ENCODE peak calls at places on chromosomes 13 and 19, in four cellular contexts. Q, Y, B and C are unnamed samples.

GRCh38 chr13:26051231-26052135 is at the start of gene SHISA2:
- DNase-seq in Q (no peak), Y (no peak), B (no peak), C (no peak)

GRCh38 chr19:9839415-9839814 is 4.3 kb downstream of the PIN1 start:
- DNase-seq in Q (no peak), Y (no peak), B (no peak), C (no peak)

GRCh38 chr13:111051041-111051440 is 64.1 kb upstream of the ARHGEF7 start:
- DNase-seq in Q (no peak), Y (no peak), B (no peak), C (no peak)

GRCh38 chr13:93621966-93622365 is 395.4 kb downstream of the GPC6 start:
- DNase-seq in Q (no peak), Y (no peak), B (no peak), C (no peak)

GRCh38 chr13:95341441-95341840 is 40.2 kb upstream of the ABCC4 start:
- DNase-seq in Q (no peak), Y (no peak), B (no peak), C (no peak)

GRCh38 chr19:55472463-55472862 is 4.0 kb upstream of the ZNF628 start:
- DNase-seq in Q (no peak), Y (no peak), B (no peak), C (no peak)

GRCh38 chr19:40274585-40275544 is 10.3 kb downstream of the AKT2 start:
- DNase-seq in Q (no peak), Y (no peak), B (no peak), C (peak; percentile 19)

GRCh38 chr13:46647514-46648065 is 94.6 kb downstream of the LRCH1 start:
- DNase-seq in Q (no peak), Y (no peak), B (no peak), C (no peak)

GRCh38 chr19:3450796-3451411 is 29.4 kb downstream of the SMIM24 start:
- DNase-seq in Q (no peak), Y (no peak), B (no peak), C (peak; percentile 54)

GRCh38 chr13:105957769-105958438 is 577.6 kb downstream of the EFNB2 start:
- DNase-seq in Q (no peak), Y (no peak), B (no peak), C (no peak)

GRCh38 chr13:78317030-78317429 is 286.3 kb downstream of the POU4F1 start:
- DNase-seq in Q (no peak), Y (no peak), B (no peak), C (peak; percentile 12)

GRCh38 chr13:45885194-45885593 is 33.6 kb upstream of the SIAH3 start:
- DNase-seq in Q (no peak), Y (no peak), B (no peak), C (no peak)

GRCh38 chr13:77893066-77893465 is 25.6 kb downstream of the EDNRB start:
- DNase-seq in Q (no peak), Y (no peak), B (no peak), C (no peak)

GRCh38 chr13:39527961-39528720 is 74.9 kb downstream of the LHFPL6 start:
- DNase-seq in Q (no peak), Y (peak; percentile 33), B (no peak), C (no peak)

GRCh38 chr13:34748078-34748477 is 194.0 kb upstream of the NBEA start:
- DNase-seq in Q (no peak), Y (no peak), B (no peak), C (no peak)

GRCh38 chr13:95957331-95957730 is 95.9 kb downstream of the UGGT2 start:
- DNase-seq in Q (no peak), Y (no peak), B (no peak), C (no peak)

GRCh38 chr13:30033681-30034447 is 183.4 kb upstream of the UBL3 start:
- DNase-seq in Q (no peak), Y (no peak), B (no peak), C (no peak)

GRCh38 chr19:44525721-44526430 is 3.6 kb downstream of the CEACAM20 start:
- DNase-seq in Q (no peak), Y (no peak), B (no peak), C (peak; percentile 13)

GRCh38 chr13:42753697-42754096 is 27.7 kb upstream of the FAM216B start:
- DNase-seq in Q (no peak), Y (no peak), B (no peak), C (no peak)

GRCh38 chr19:23318143-23318542 is 67.9 kb upstream of the ZNF724 start:
- DNase-seq in Q (no peak), Y (no peak), B (no peak), C (no peak)

GRCh38 chr19:57078802-57079201 is 41.0 kb upstream of the USP29 start:
- DNase-seq in Q (no peak), Y (peak; percentile 19), B (no peak), C (no peak)

GRCh38 chr19:33821871-33822270 is 25.2 kb downstream of the KCTD15 start:
- DNase-seq in Q (no peak), Y (no peak), B (no peak), C (no peak)

GRCh38 chr13:110634558-110634957 is 19.2 kb downstream of the NAXD start:
- DNase-seq in Q (no peak), Y (no peak), B (no peak), C (no peak)

GRCh38 chr13:104389722-104390121 is 1323.5 kb upstream of the SLC10A2 start:
- DNase-seq in Q (no peak), Y (no peak), B (no peak), C (no peak)

GRCh38 chr19:10998045-10998533 is 37.3 kb downstream of the SMARCA4 start:
- DNase-seq in Q (no peak), Y (no peak), B (no peak), C (no peak)

GRCh38 chr13:66888698-66889097 is 341.4 kb downstream of the PCDH9 start:
- DNase-seq in Q (no peak), Y (no peak), B (no peak), C (no peak)

GRCh38 chr13:40993987-40994386 is 25.1 kb downstream of the ELF1 start:
- DNase-seq in Q (no peak), Y (no peak), B (no peak), C (peak; percentile 49)

GRCh38 chr13:43269037-43269476 is 245.7 kb downstream of the DNAJC15 start:
- DNase-seq in Q (no peak), Y (no peak), B (no peak), C (no peak)

GRCh38 chr13:64912141-64912540 is 2318.0 kb downstream of the PCDH9 start:
- DNase-seq in Q (no peak), Y (no peak), B (no peak), C (no peak)

GRCh38 chr19:16654151-16654550 is 5.8 kb downstream of the SMIM7 start:
- DNase-seq in Q (no peak), Y (no peak), B (no peak), C (peak; percentile 36)

GRCh38 chr13:69579351-69579750 is 528.3 kb upstream of the ATXN8OS start:
- DNase-seq in Q (no peak), Y (no peak), B (no peak), C (peak; percentile 18)

GRCh38 chr13:57633141-57633949 is 1.8 kb downstream of the PCDH17 start:
- DNase-seq in Q (no peak), Y (peak; percentile 50), B (no peak), C (no peak)

GRCh38 chr19:21595185-21595584 is 89.8 kb downstream of the ZNF429 start:
- DNase-seq in Q (no peak), Y (no peak), B (no peak), C (no peak)

GRCh38 chr13:35714096-35714495 is 237.6 kb upstream of the MAB21L1 start:
- DNase-seq in Q (no peak), Y (no peak), B (no peak), C (no peak)

GRCh38 chr19:30855475-30855874 is 483.3 kb downstream of the ZNF536 start:
- DNase-seq in Q (no peak), Y (no peak), B (no peak), C (no peak)

GRCh38 chr13:90365130-90365529 is 982.4 kb upstream of the MIR17HG start:
- DNase-seq in Q (no peak), Y (no peak), B (no peak), C (no peak)

GRCh38 chr19:33175886-33176669 is 18.1 kb upstream of the LRP3 start:
- DNase-seq in Q (peak; percentile 42), Y (peak; percentile 63), B (no peak), C (no peak)

GRCh38 chr19:57362419-57362818 is 932 bp upstream of the TRAPPC2B start:
- DNase-seq in Q (no peak), Y (no peak), B (no peak), C (no peak)

GRCh38 chr13:52428295-52428694 is 22.1 kb downstream of the VPS36 start:
- DNase-seq in Q (no peak), Y (no peak), B (no peak), C (no peak)